ENCODE peak calls at places on chromosomes 5 and 9, in four cellular contexts. T is esophagus squamous epithelium, W is A549, C is tibial nerve. R is an unnamed sample.

GRCh38 chr9:111966851-111967250 is 70.2 kb downstream of the UGCG start:
- DNase-seq in C (no peak), W (no peak), T (no peak), R (no peak)

GRCh38 chr5:120684213-120684612 is 220.1 kb downstream of the PRR16 start:
- DNase-seq in T (no peak), C (no peak), W (no peak), R (no peak)

GRCh38 chr9:129850821-129851540 is 15.7 kb downstream of the USP20 start:
- DNase-seq in W (no peak), C (no peak), T (no peak), R (no peak)

GRCh38 chr5:25414746-25415145 is 770.0 kb upstream of the CDH10 start:
- DNase-seq in W (no peak), C (no peak), T (no peak), R (no peak)

GRCh38 chr5:80082731-80083114 is 47.6 kb downstream of the THBS4 start:
- DNase-seq in W (peak; percentile 77), C (peak; percentile 57), T (no peak), R (peak; percentile 87)

GRCh38 chr9:16571127-16571848 is 299.2 kb downstream of the BNC2 start:
- DNase-seq in T (no peak), W (no peak), C (no peak), R (no peak)

GRCh38 chr5:59674763-59675162 is 218.8 kb downstream of the PDE4D start:
- DNase-seq in T (no peak), W (no peak), C (no peak), R (no peak)

GRCh38 chr5:143717400-143717799 is 94.6 kb upstream of the HMHB1 start:
- DNase-seq in W (no peak), T (no peak), C (no peak), R (no peak)

GRCh38 chr5:102865510-102866314 is 110.6 kb downstream of the PAM start:
- DNase-seq in T (no peak), W (peak; percentile 17), C (peak; percentile 49), R (peak; percentile 81)

GRCh38 chr9:125146247-125146646 is 2.9 kb upstream of the SCAI start:
- DNase-seq in T (no peak), W (no peak), C (no peak), R (no peak)

GRCh38 chr5:2112128-2112808 is 229.5 kb upstream of the IRX4 start:
- DNase-seq in W (no peak), T (no peak), C (no peak), R (no peak)

GRCh38 chr5:65156933-65157332 is 324.8 kb downstream of the ADAMTS6 start:
- DNase-seq in W (no peak), T (no peak), C (no peak), R (no peak)

GRCh38 chr5:74310386-74310785 is 330.1 kb downstream of the ENC1 start:
- DNase-seq in T (no peak), C (no peak), W (no peak), R (no peak)

GRCh38 chr5:61280205-61280604 is 51.9 kb upstream of the ZSWIM6 start:
- DNase-seq in C (peak; percentile 20), T (no peak), W (no peak), R (no peak)

GRCh38 chr5:68745459-68745858 is 348.4 kb upstream of the SLC30A5 start:
- DNase-seq in C (no peak), T (no peak), W (no peak), R (no peak)

GRCh38 chr9:4297795-4298254 is 2.0 kb downstream of the GLIS3 start:
- DNase-seq in W (peak; percentile 28), C (peak; percentile 45), T (no peak), R (peak; percentile 88)

GRCh38 chr5:107593009-107593408 is 77.7 kb downstream of the EFNA5 start:
- DNase-seq in C (no peak), W (no peak), T (no peak), R (no peak)

GRCh38 chr9:94950733-94951590 is 224.5 kb downstream of the AOPEP start:
- DNase-seq in W (no peak), C (no peak), T (no peak), R (no peak)

GRCh38 chr9:137412431-137412830 is 10.5 kb downstream of the EXD3 start:
- DNase-seq in T (no peak), W (no peak), C (no peak), R (no peak)

GRCh38 chr5:150077996-150078801 is 8.2 kb downstream of the CSF1R start:
- DNase-seq in T (no peak), W (no peak), C (no peak), R (no peak)

GRCh38 chr9:117734523-117735314 is 30.5 kb downstream of the TLR4 start:
- DNase-seq in T (no peak), W (no peak), C (no peak), R (no peak)

GRCh38 chr9:134747951-134748489 is 106.4 kb downstream of the COL5A1 start:
- DNase-seq in W (no peak), C (no peak), T (no peak), R (no peak)

GRCh38 chr9:114501786-114502682 is 3.2 kb downstream of the WHRN start:
- DNase-seq in W (peak; percentile 53), C (no peak), T (no peak), R (no peak)

GRCh38 chr5:38453506-38453905 is 102.9 kb downstream of the LIFR start:
- DNase-seq in C (no peak), W (no peak), T (no peak), R (no peak)

GRCh38 chr9:129174724-129175514 is 3.1 kb downstream of the IER5L start:
- DNase-seq in C (peak; percentile 69), W (peak; percentile 85), T (no peak), R (peak; percentile 96)

GRCh38 chr5:142501890-142502289 is 177.1 kb upstream of the SPRY4 start:
- DNase-seq in W (no peak), C (no peak), T (no peak), R (no peak)

GRCh38 chr9:34611251-34611810 is 566 bp downstream of the RPP25L start:
- DNase-seq in C (no peak), T (no peak), W (no peak), R (peak; percentile 73)

GRCh38 chr9:113602126-113603119 is 138.9 kb downstream of the RGS3 start:
- DNase-seq in W (no peak), T (no peak), C (no peak), R (peak; percentile 88)

GRCh38 chr5:80206282-80206681 is 49.6 kb downstream of the SERINC5 start:
- DNase-seq in W (no peak), C (no peak), T (no peak), R (no peak)

GRCh38 chr9:12838546-12838945 is 63.7 kb downstream of the LURAP1L start:
- DNase-seq in T (no peak), C (no peak), W (no peak), R (no peak)

GRCh38 chr5:82163459-82164108 is 114.6 kb downstream of the RPS23 start:
- DNase-seq in T (no peak), W (no peak), C (no peak), R (no peak)

GRCh38 chr9:110911659-110912473 is 126.4 kb downstream of the LPAR1 start:
- DNase-seq in W (no peak), T (no peak), C (peak; percentile 61), R (no peak)

DNA sequence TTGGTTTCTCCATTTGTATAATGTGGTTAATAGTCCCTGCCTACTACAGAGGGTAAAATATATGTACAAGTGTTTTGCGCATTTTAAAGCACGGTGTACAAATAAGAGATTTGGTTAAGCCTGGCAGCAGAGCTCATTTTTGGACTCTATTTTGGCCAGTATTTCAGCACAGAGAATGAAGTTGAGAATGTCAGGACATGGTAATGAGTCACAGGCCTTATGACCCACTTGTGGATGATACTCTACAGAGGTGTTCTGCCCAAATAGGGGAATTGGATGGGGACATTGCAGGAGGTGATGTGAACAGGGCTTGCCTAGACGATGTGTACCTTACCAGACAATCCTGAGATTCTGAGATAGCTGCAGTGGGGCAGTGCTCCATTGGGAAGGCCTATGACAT is 50.6 kb downstream of the MELK start:
- DNase-seq in W (no peak), T (no peak), C (no peak), R (no peak)
- TF ChIP-seq POLR2A in W (no peak), T (no peak), C (no peak), R (no peak)

GRCh38 chr5:95081500-95082355 is 203.2 kb downstream of the MCTP1 start:
- DNase-seq in C (peak; percentile 49), T (no peak), W (peak; percentile 55), R (peak; percentile 66)
- TF ChIP-seq POLR2A in C (peak; percentile 53), T (peak; percentile 52), W (peak; percentile 32), R (peak; percentile 29)

GRCh38 chr5:51028394-51028793 is 354.9 kb upstream of the ISL1 start:
- DNase-seq in W (no peak), C (no peak), T (no peak), R (no peak)
- TF ChIP-seq POLR2A in W (no peak), C (no peak), T (no peak), R (no peak)

GRCh38 chr5:179819296-179820126 is 1.2 kb upstream of the SQSTM1 start:
- DNase-seq in W (no peak), C (peak; percentile 50), T (no peak), R (peak; percentile 91)

GRCh38 chr5:179822059-179822432 is 1.3 kb downstream of the SQSTM1 start:
- DNase-seq in C (no peak), T (no peak), W (no peak), R (no peak)

GRCh38 chr5:179820127-179820482 is 600 bp upstream of the SQSTM1 start:
- DNase-seq in W (no peak), T (no peak), C (no peak), R (no peak)

GRCh38 chr5:179821298-179822058 is 773 bp downstream of the SQSTM1 start:
- DNase-seq in C (peak; percentile 97), T (peak; percentile 71), W (peak; percentile 95), R (peak; percentile 99)

DNA sequence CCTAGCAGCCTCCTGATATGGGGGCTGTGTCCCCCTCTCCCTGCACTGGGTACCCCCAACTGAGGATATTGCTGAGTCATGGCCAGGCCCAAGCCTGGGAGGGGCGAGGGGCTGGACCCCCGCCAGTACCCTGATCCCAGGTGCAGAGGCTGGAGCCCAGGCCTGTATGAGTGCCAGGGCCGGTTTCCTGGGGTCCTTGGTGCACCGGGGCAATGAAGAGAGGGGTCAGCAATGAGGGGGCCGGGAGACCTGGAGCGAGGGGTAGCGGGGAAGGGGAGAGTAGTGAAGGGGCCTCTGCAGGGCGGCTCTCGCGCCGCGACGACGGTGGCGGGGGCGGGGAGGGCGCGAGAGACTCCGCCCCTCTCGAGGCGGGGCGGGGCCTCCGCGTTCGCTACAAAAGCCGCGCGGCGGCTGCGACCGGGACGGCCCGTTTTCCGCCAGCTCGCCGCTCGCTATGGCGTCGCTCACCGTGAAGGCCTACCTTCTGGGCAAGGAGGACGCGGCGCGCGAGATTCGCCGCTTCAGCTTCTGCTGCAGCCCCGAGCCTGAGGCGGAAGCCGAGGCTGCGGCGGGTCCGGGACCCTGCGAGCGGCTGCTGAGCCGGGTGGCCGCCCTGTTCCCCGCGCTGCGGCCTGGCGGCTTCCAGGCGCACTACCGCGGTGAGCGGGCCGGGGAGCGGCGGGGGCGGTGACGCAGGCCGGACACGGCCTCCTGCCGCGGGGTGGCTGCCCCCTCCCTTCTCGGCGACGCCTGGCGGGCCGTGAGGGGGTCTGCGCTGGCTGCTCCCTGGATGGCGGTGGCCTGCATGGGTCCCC is at the start of gene SQSTM1:
- DNase-seq in W (no peak), T (no peak), C (peak; percentile 67), R (peak; percentile 91)
- TF ChIP-seq POLR2A in W (peak; percentile 100), T (peak; percentile 99), C (peak; percentile 99), R (peak; percentile 92)